ENCODE peak calls at places on chromosomes 6 and 20, in eight cellular contexts. W, A, T, V, M, Z, S and B are unnamed samples.

GRCh38 chr20:50395258-50395729 is 114.9 kb upstream of the PTPN1 start:
- DNase-seq in W (no peak), A (no peak), T (no peak), V (no peak), M (no peak), Z (no peak), S (no peak), B (no peak)

GRCh38 chr6:98835149-98836024 is 1.0 kb downstream of the POU3F2 start:
- DNase-seq in W (peak), A (no peak), T (peak), V (no peak), M (no peak), Z (no peak), S (no peak), B (no peak)

GRCh38 chr6:157469378-157469777 is 88.4 kb downstream of the ZDHHC14 start:
- DNase-seq in W (no peak), A (no peak), T (no peak), V (no peak), M (no peak), Z (no peak), S (no peak), B (no peak)

GRCh38 chr6:139708342-139709199 is 334.1 kb upstream of the CITED2 start:
- DNase-seq in W (peak), A (no peak), T (no peak), V (peak), M (no peak), Z (peak), S (peak), B (no peak)

GRCh38 chr20:40462600-40462999 is 226.4 kb downstream of the MAFB start:
- DNase-seq in W (no peak), A (no peak), T (no peak), V (no peak), M (peak), Z (no peak), S (no peak), B (no peak)

GRCh38 chr6:11770546-11771466 is 7.8 kb downstream of the ADTRP start:
- DNase-seq in W (peak), A (peak), T (peak), V (peak), M (no peak), Z (no peak), S (no peak), B (no peak)

GRCh38 chr6:148925701-148926100 is 178.9 kb downstream of the UST start:
- DNase-seq in W (no peak), A (no peak), T (no peak), V (no peak), M (no peak), Z (no peak), S (no peak), B (no peak)

GRCh38 chr20:51129201-51129671 is 106.3 kb upstream of the KCNG1 start:
- DNase-seq in W (no peak), A (no peak), T (no peak), V (no peak), M (no peak), Z (no peak), S (no peak), B (no peak)

GRCh38 chr6:132132911-132133639 is 181.9 kb upstream of the CCN2 start:
- DNase-seq in W (no peak), A (no peak), T (peak), V (no peak), M (no peak), Z (no peak), S (no peak), B (no peak)

GRCh38 chr6:108715832-108716231 is 132.4 kb upstream of the ARMC2 start:
- DNase-seq in W (no peak), A (no peak), T (no peak), V (no peak), M (peak), Z (no peak), S (no peak), B (no peak)

GRCh38 chr6:135534773-135535380 is 37.3 kb upstream of the AHI1 start:
- DNase-seq in W (no peak), A (no peak), T (no peak), V (no peak), M (no peak), Z (no peak), S (no peak), B (no peak)

GRCh38 chr6:42045538-42046460 is 4.5 kb upstream of the TAF8 start:
- DNase-seq in W (peak), A (peak), T (peak), V (peak), M (peak), Z (no peak), S (no peak), B (peak)

GRCh38 chr6:5950448-5950847 is 56.3 kb downstream of the NRN1 start:
- DNase-seq in W (peak), A (no peak), T (peak), V (peak), M (no peak), Z (no peak), S (no peak), B (no peak)

GRCh38 chr6:104613416-104614001 is 246.2 kb downstream of the HACE1 start:
- DNase-seq in W (no peak), A (no peak), T (peak), V (no peak), M (no peak), Z (no peak), S (peak), B (no peak)

GRCh38 chr20:46070215-46070910 is 19.4 kb downstream of the NCOA5 start:
- DNase-seq in W (no peak), A (no peak), T (no peak), V (no peak), M (no peak), Z (no peak), S (no peak), B (no peak)

GRCh38 chr20:42779216-42779615 is 410.5 kb downstream of the PTPRT start:
- DNase-seq in W (no peak), A (no peak), T (no peak), V (no peak), M (no peak), Z (no peak), S (no peak), B (no peak)

GRCh38 chr6:7578949-7579348 is 11.0 kb upstream of the SNRNP48 start:
- DNase-seq in W (no peak), A (no peak), T (no peak), V (no peak), M (no peak), Z (no peak), S (no peak), B (no peak)

DNA sequence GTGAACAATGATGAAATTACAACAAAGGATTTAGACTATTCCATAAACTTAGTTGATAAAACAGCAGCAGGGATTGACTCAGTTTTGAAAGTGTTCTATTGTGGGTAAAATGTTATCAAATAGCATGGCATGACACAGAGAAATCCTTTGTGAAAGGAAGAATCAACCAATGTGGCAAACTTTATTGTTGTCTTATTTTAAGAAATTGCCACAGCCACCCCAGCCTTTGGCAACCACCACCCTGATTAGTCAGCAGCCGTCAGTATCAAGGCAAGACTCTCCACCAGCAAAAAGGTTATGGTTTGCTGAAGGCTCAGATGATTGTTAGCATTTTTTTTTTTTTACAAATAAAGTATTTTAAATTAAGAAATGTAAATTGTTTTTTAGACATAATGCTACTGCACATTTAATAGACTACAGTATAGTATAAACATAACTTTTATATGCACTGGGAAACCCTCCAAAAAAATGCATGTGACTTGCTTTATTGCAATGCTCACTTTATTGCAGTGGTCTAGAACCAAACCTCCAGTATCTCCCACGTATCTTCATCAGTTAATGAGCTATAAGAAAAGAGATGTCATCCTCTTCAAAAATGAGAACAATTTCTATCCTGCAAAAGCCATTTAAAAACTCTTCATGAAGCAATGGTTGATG is 162.7 kb downstream of the SOBP start:
- DNase-seq in W (no peak), A (no peak), T (no peak), V (no peak), M (no peak), Z (no peak), S (no peak), B (no peak)
- TF ChIP-seq REST in W (no peak), A (no peak), T (no peak), V (no peak), M (no peak), Z (no peak), S (no peak), B (no peak)

GRCh38 chr20:57387463-57387862 is 3.7 kb upstream of the RBM38 start:
- DNase-seq in W (no peak), A (no peak), T (no peak), V (no peak), M (no peak), Z (no peak), S (no peak), B (no peak)

GRCh38 chr20:57384953-57385761 is 6.0 kb upstream of the RBM38 start:
- DNase-seq in W (no peak), A (no peak), T (no peak), V (no peak), M (no peak), Z (no peak), S (no peak), B (no peak)

GRCh38 chr20:57384486-57384885 is 6.7 kb upstream of the RBM38 start:
- DNase-seq in W (no peak), A (no peak), T (no peak), V (no peak), M (no peak), Z (no peak), S (no peak), B (no peak)

GRCh38 chr20:57386762-57387161 is 4.4 kb upstream of the RBM38 start:
- DNase-seq in W (no peak), A (no peak), T (no peak), V (no peak), M (no peak), Z (no peak), S (no peak), B (no peak)

DNA sequence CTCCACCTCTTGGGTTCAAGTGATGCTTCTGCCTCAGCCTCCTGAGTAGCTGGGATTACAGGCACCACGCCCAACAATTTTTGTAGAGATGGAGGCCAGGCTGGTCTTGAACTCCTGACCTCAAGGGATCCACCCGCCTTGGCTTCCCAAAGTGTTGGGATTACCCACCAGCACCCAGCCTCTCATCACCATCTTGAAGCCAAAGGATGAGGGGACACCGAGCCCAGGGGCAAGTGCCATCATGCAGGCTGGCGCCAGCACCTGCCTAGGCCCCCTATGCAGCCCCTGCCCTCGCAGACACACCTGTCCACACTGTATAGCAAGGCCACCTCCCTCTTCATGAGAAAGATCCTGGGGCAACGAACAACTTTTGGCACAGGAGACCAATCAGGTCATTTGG is 5.3 kb upstream of the RBM38 start:
- DNase-seq in W (no peak), A (no peak), T (no peak), V (no peak), M (no peak), Z (no peak), S (no peak), B (no peak)
- TF ChIP-seq REST in W (no peak), A (no peak), T (no peak), V (no peak), M (no peak), Z (no peak), S (no peak), B (no peak)

GRCh38 chr6:319177-320131 is 27.2 kb downstream of the DUSP22 start:
- DNase-seq in W (no peak), A (no peak), T (no peak), V (no peak), M (no peak), Z (no peak), S (no peak), B (peak)
- TF ChIP-seq REST in W (no peak), A (no peak), T (no peak), V (no peak), M (no peak), Z (no peak), S (no peak), B (peak)

DNA sequence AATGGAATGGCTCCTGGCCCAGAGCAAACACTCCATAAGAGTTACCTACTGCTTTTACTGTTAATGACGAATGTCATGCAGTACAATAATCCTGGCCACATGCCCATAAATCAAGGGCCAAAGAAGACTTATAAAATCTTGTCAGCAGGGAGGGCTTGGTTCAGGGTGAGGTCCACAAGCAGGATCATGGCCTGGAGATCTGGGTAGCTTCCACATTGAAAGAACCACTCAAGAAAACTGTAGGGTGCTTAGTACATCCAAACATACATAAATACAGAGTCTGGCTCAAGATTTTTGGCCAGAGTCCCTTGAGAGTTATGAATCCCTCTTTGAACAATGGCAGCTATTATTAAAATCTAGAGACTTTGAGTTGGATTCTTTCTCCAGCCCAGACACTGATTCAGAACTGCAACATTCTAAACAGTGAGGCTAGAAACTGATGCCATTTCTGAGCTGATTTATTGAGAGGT is 188.7 kb downstream of the CDC5L start:
- DNase-seq in W (no peak), A (no peak), T (no peak), V (no peak), M (no peak), Z (no peak), S (no peak), B (no peak)
- TF ChIP-seq REST in W (no peak), A (no peak), T (no peak), V (no peak), M (no peak), Z (no peak), S (no peak), B (no peak)

GRCh38 chr6:484729-485111 is 93.2 kb downstream of the IRF4 start:
- DNase-seq in W (no peak), A (no peak), T (no peak), V (no peak), M (no peak), Z (no peak), S (no peak), B (no peak)
- TF ChIP-seq REST in W (no peak), A (no peak), T (no peak), V (no peak), M (no peak), Z (no peak), S (no peak), B (no peak)

GRCh38 chr6:2937627-2938003 is 33.8 kb downstream of the SERPINB6 start:
- DNase-seq in W (no peak), A (no peak), T (no peak), V (no peak), M (no peak), Z (no peak), S (no peak), B (no peak)

GRCh38 chr6:2940010-2940850 is 31.1 kb downstream of the SERPINB6 start:
- DNase-seq in W (peak), A (no peak), T (no peak), V (no peak), M (peak), Z (no peak), S (peak), B (peak)

GRCh38 chr6:2939315-2940009 is 31.9 kb downstream of the SERPINB6 start:
- DNase-seq in W (no peak), A (no peak), T (no peak), V (no peak), M (no peak), Z (no peak), S (no peak), B (no peak)

GRCh38 chr6:2938004-2938631 is 33.2 kb downstream of the SERPINB6 start:
- DNase-seq in W (no peak), A (no peak), T (no peak), V (no peak), M (no peak), Z (no peak), S (no peak), B (no peak)

DNA sequence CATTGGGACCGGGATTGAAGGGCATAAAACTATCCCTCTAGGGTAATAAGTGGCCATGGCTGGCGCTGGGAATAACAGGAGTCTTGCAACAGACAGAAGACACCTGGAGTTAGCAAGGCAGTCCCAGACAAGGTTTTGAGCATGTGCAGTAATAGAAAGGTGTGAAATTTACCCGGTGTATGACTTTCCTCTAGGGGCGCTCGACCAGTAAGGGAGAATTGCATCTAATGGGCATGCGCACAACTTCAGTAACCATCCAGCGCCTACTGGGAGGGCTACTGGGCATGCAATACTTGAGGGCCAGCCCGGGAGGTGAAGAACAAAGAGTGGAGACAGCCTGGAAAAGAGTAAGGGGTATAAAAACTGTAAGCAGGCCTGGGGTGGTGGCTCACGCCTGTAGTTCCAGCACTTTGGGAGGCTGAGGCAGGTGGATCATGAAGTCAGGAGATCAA is 32.7 kb downstream of the SERPINB6 start:
- DNase-seq in W (peak), A (peak), T (peak), V (no peak), M (peak), Z (no peak), S (peak), B (no peak)
- TF ChIP-seq REST in W (no peak), A (no peak), T (no peak), V (no peak), M (no peak), Z (no peak), S (no peak), B (no peak)

GRCh38 chr6:111971866-111972532 is 81.9 kb upstream of the CCN6 start:
- DNase-seq in W (no peak), A (no peak), T (no peak), V (no peak), M (no peak), Z (no peak), S (no peak), B (no peak)
- TF ChIP-seq REST in W (no peak), A (no peak), T (no peak), V (no peak), M (no peak), Z (no peak), S (no peak), B (no peak)